ENCODE peak calls at places on chromosomes 5 and 9, in six cellular contexts. J is RWPE1; I is CD4-positive, CD25-positive, alpha-beta regulatory T cell; V is stomach; G is fibroblast of lung; S is cardiac muscle cell. O is an unnamed sample.

GRCh38 chr5:103514381-103514780 is 48.2 kb downstream of the NUDT12 start:
- DNase-seq in S (no peak), V (no peak), G (no peak), I (no peak), J (no peak), O (no peak)

GRCh38 chr9:127662617-127663016 is 44.2 kb upstream of the CFAP157 start:
- DNase-seq in V (no peak), G (no peak), J (no peak), S (no peak), I (no peak), O (no peak)

GRCh38 chr5:84383296-84383815 is 1.3 kb downstream of the EDIL3 start:
- DNase-seq in G (no peak), J (no peak), S (no peak), I (no peak), V (no peak), O (no peak)

GRCh38 chr5:142248853-142249462 is 75.9 kb downstream of the SPRY4 start:
- DNase-seq in I (no peak), S (no peak), J (no peak), G (peak; percentile 38), V (peak; percentile 34), O (no peak)

GRCh38 chr5:140840978-140841962 is at the start of gene PCDHA8:
- DNase-seq in V (no peak), I (no peak), S (no peak), J (peak; percentile 73), G (no peak), O (no peak)

GRCh38 chr5:147177125-147177840 is 57.5 kb upstream of the STK32A start:
- DNase-seq in J (no peak), S (no peak), V (no peak), I (no peak), G (no peak), O (no peak)

GRCh38 chr9:135498381-135499126 is 1.9 kb upstream of the MRPS2 start:
- DNase-seq in G (no peak), J (no peak), S (no peak), V (no peak), I (no peak), O (no peak)

GRCh38 chr9:98709968-98710965 is 1.5 kb upstream of the GABBR2 start:
- DNase-seq in J (peak; percentile 50), I (no peak), V (no peak), S (peak; percentile 77), G (peak; percentile 74), O (no peak)

GRCh38 chr5:154190652-154191304 is at the start of gene GALNT10:
- DNase-seq in S (peak; percentile 84), I (no peak), G (peak; percentile 71), V (peak; percentile 69), J (peak; percentile 85), O (no peak)

GRCh38 chr5:34587355-34588241 is 68.5 kb upstream of the RAI14 start:
- DNase-seq in S (no peak), I (no peak), G (peak; percentile 67), V (no peak), J (no peak), O (no peak)

GRCh38 chr9:96719538-96720315 is 58.2 kb downstream of the ZNF510 start:
- DNase-seq in I (no peak), J (peak; percentile 88), V (peak; percentile 43), G (no peak), S (no peak), O (no peak)

GRCh38 chr5:175284806-175285205 is 159.2 kb downstream of the DRD1 start:
- DNase-seq in J (no peak), G (no peak), I (no peak), V (no peak), S (no peak), O (no peak)

GRCh38 chr9:126423709-126424185 is 97.1 kb downstream of the MVB12B start:
- DNase-seq in S (no peak), V (no peak), J (no peak), G (no peak), I (no peak), O (no peak)

GRCh38 chr9:119868694-119869093 is 499.5 kb upstream of the BRINP1 start:
- DNase-seq in V (peak; percentile 84), S (no peak), I (no peak), G (no peak), J (no peak), O (no peak)

GRCh38 chr5:98927242-98927987 is 1.4 kb downstream of the CHD1 start:
- DNase-seq in S (peak; percentile 55), I (peak; percentile 71), V (no peak), G (peak; percentile 64), J (peak; percentile 53), O (peak; percentile 6)

GRCh38 chr9:111356567-111357244 is 26.7 kb upstream of the OR2K2 start:
- DNase-seq in I (no peak), S (peak; percentile 5), V (no peak), G (peak; percentile 90), J (peak; percentile 95), O (no peak)

GRCh38 chr5:113161806-113162205 is 185.2 kb downstream of the DCP2 start:
- DNase-seq in I (no peak), V (no peak), G (no peak), J (peak; percentile 88), S (peak; percentile 56), O (no peak)

GRCh38 chr9:72292184-72292787 is 72.7 kb downstream of the ZFAND5 start:
- DNase-seq in S (peak; percentile 22), V (no peak), G (peak; percentile 75), I (peak; percentile 32), J (no peak), O (no peak)

GRCh38 chr5:17217421-17218352 is at the start of gene BASP1:
- DNase-seq in S (peak; percentile 91), I (peak; percentile 31), V (peak; percentile 70), J (peak; percentile 78), G (peak; percentile 82), O (peak; percentile 31)

GRCh38 chr5:67253911-67254310 is 57.3 kb upstream of the CD180 start:
- DNase-seq in G (no peak), J (no peak), I (no peak), S (no peak), V (no peak), O (no peak)

GRCh38 chr5:38598994-38599611 is 42.7 kb upstream of the LIFR start:
- DNase-seq in S (no peak), I (no peak), V (no peak), J (peak; percentile 78), G (peak; percentile 79), O (no peak)

GRCh38 chr9:105093685-105094084 is 150.8 kb upstream of the SLC44A1 start:
- DNase-seq in I (no peak), J (no peak), V (no peak), S (no peak), G (no peak), O (no peak)

DNA sequence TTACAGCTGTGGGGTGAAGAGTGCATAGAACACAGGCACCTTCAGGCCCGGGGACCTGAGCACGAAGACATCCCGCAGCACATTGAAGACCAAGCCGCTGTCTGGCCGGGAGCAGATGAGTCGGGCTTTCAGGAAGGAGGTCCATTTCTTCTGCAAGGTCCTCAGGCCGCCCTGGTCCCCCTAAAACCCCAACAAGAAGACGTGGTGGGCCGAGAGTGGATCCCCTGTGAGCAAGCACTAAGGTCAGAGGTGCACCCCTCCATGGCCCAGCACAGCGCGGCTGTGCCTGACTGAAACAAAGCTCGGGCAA is 70.5 kb downstream of the SECISBP2 start:
- DNase-seq in J (no peak), S (no peak), G (no peak), V (no peak), I (no peak), O (no peak)
- H3K27ac ChIP-seq in J (peak overlapping the region; percentile 89), S (no peak overlapping the region), G (no peak overlapping the region), V (peak overlapping the region; percentile 76), I (no peak overlapping the region), O (peak overlapping the region; percentile 75)

DNA sequence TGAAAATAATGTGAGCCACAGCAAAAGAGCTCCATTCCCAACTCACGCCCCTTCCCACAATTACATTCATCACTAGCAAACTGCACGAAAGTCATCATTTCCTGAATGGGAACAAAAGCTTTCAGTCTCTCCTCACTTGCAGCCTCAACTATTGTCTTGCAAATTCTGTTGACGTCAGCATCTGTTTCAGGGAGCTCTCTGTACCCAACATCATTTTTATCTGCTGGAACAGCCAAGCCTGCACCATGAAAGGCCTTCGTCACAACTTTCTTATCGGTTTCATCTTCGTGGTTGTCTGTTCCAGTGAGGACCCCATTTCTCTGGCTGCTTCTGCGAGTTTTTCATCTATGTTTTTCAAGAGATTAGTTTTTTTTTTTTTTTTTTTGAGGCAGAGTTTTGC is 14.3 kb upstream of the RNF130 start:
- DNase-seq in S (no peak), G (no peak), V (no peak), J (no peak), I (peak; percentile 48), O (no peak)
- H3K27ac ChIP-seq in S (no peak overlapping the region), G (no peak overlapping the region), V (no peak overlapping the region), J (no peak overlapping the region), I (no peak overlapping the region), O (peak overlapping the region; percentile 55)

GRCh38 chr9:88477300-88477751 is 57.7 kb upstream of the NXNL2 start:
- DNase-seq in I (no peak), G (peak; percentile 90), J (peak; percentile 86), S (no peak), V (no peak), O (no peak)
- H3K27ac ChIP-seq in I (no peak overlapping the region), G (peak overlapping the region; percentile 76), J (peak overlapping the region; percentile 58), S (peak overlapping the region; percentile 65), V (no peak overlapping the region), O (no peak overlapping the region)

DNA sequence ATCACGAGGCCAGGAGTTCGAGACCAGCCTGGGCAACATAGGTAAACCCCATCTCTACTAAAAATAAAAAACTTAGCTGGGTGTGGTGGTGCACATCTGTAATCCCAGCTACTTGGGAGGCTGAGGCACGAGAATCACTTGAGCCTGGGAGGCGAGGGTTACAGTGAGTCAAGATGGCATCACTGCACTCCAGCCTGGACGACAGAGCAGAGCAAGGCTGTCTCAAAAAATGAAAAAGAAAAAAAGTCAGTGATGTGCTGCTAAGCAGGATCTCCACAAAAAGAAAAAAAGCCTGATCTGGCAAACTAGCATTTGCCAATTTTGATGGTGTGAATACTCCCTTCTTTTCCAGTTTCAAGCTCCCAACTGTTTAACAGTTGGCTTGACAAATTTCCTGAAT is 21.9 kb downstream of the F2R start:
- DNase-seq in S (no peak), J (no peak), V (no peak), I (no peak), G (no peak), O (no peak)
- H3K27ac ChIP-seq in S (no peak overlapping the region), J (peak overlapping the region; percentile 30), V (peak overlapping the region; percentile 36), I (peak overlapping the region; percentile 58), G (peak overlapping the region; percentile 66), O (no peak overlapping the region)

DNA sequence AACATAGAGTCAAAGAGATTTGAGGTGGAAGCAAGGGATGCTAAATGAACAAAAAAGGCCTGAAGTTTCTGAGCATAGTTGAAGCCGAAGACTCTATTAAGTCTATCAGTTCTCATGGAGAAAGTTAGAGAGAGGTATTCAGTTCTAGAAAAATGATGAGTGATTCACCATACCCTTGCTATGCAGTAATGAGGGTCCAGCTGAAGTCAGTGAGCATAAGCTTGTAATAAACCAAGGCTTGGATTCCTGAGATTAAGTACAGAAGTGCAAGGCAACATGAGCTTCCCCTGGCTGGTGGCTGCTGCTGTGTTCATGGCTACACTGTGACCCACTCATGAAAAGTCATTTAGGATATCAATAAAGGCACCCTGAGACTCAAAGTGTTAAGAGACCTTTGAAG is 129.7 kb upstream of the MTAP start:
- DNase-seq in V (no peak), I (no peak), J (no peak), G (no peak), S (no peak), O (no peak)
- H3K27ac ChIP-seq in V (no peak overlapping the region), I (no peak overlapping the region), J (no peak overlapping the region), G (no peak overlapping the region), S (no peak overlapping the region), O (no peak overlapping the region)

DNA sequence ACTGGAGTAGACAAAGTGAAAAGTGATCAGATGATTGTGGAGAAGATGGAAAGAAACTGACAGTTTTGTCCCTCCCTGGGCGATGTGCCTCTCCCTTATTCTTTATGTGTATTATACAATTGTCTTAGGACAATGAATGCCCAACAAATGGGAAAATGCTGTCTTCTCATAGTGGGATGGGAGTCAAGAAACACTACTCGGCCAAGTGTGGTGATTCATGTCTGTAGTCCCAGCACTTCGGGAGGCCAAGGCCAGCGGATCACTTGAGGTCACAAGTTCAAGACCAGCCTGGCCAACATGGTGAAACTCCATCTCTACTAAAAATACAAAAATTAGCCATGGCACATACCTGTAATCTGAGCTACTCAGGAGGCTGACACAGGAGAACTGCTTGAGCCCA is 68.0 kb upstream of the TARS1 start:
- DNase-seq in G (no peak), J (no peak), S (no peak), V (no peak), I (no peak), O (no peak)
- H3K27ac ChIP-seq in G (no peak overlapping the region), J (no peak overlapping the region), S (no peak overlapping the region), V (no peak overlapping the region), I (no peak overlapping the region), O (no peak overlapping the region)